ENCODE peak calls at places on chromosomes 1 and 21, in seven cellular contexts. H is mesendoderm, P is H9, Y is neuronal stem cell, O is IMR-90, W is H1, T is trophoblast cell. S is an unnamed sample.

GRCh38 chr1:22177354-22178003 is 34.6 kb upstream of the WNT4 start:
- DNase-seq in Y (no peak), O (no peak), H (no peak), W (no peak), P (no peak), T (no peak), S (no peak)

GRCh38 chr1:226059709-226060108 is 2.8 kb upstream of the H3-3A start:
- DNase-seq in W (no peak), Y (no peak), P (no peak), H (no peak), T (no peak), O (no peak), S (no peak)

GRCh38 chr1:36384542-36385409 is 948 bp downstream of the STK40 start:
- DNase-seq in P (peak), Y (no peak), T (peak), O (no peak), W (no peak), H (peak), S (peak)

GRCh38 chr21:37073417-37074194 is 552 bp downstream of the TTC3 start:
- DNase-seq in T (no peak), O (peak), W (no peak), P (no peak), Y (no peak), H (no peak), S (peak)

GRCh38 chr1:65605621-65606020 is 185.2 kb downstream of the LEPR start:
- DNase-seq in H (no peak), P (no peak), O (peak), W (no peak), T (no peak), Y (no peak), S (peak)

GRCh38 chr1:147840909-147841308 is 61.7 kb upstream of the GJA8 start:
- DNase-seq in H (peak), Y (no peak), T (peak), W (no peak), P (peak), O (peak), S (no peak)

GRCh38 chr1:233094691-233095090 is 144.3 kb downstream of the NTPCR start:
- DNase-seq in T (no peak), H (no peak), P (no peak), Y (no peak), W (no peak), O (no peak), S (no peak)

GRCh38 chr1:25711555-25712298 is 88.3 kb upstream of the SELENON start:
- DNase-seq in W (no peak), T (no peak), O (peak), P (no peak), Y (no peak), H (no peak), S (peak)

GRCh38 chr1:230541306-230541705 is 101.0 kb upstream of the COG2 start:
- DNase-seq in Y (no peak), P (no peak), H (no peak), W (no peak), T (no peak), O (no peak), S (no peak)
- H4K8ac ChIP-seq in Y (no peak), P (no peak), H (no peak), W (no peak), T (no peak), O (no peak), S (no peak)

DNA sequence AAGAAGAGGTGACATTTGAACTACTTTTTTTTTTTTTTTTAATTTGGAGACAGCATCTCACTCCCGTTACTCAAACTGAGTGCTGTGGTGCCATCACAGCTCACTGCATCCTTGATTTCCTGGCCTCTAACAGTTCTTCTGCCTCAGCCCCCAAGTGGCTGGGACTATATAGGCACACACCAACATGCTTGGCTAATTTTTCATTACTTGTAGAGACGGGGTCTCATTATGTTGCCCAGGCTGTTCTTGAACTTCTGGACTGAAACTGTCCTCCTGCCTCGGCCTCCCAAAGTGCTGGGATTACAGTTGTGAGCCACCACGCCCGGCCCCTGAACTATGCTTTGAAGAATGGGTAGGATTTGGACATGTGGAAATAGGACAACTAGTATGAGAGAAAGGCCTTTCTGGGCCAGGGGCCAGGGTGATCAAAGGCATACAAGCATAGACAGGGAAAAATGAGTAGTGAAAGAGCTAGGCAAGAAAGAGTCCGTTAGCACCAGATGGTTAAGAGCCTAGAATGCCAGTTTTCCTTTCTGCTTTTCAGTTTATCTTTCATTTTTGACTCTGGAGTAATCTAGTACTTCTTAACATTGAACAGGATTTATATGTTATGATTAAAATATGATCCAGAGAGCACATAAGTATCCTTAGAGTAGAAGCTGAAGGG is 6.3 kb downstream of the RABGAP1L start:
- DNase-seq in T (peak), W (no peak), P (no peak), Y (no peak), O (no peak), H (peak), S (no peak)
- H3K4ac ChIP-seq in T (no peak), W (no peak), P (no peak), Y (no peak), O (no peak), H (no peak), S (no peak)

GRCh38 chr1:100622966-100623762 is 85.2 kb downstream of the GPR88 start:
- DNase-seq in W (no peak), T (peak), Y (no peak), O (peak), P (no peak), H (no peak), S (peak)
- H3K23ac ChIP-seq in W (no peak), T (no peak), Y (no peak), O (peak), P (no peak), H (no peak), S (no peak)

GRCh38 chr1:242718967-242719366 is 194.5 kb upstream of the PLD5 start:
- DNase-seq in H (peak), Y (no peak), W (no peak), O (no peak), P (peak), T (no peak), S (no peak)
- H4K8ac ChIP-seq in H (no peak), Y (no peak), W (no peak), O (no peak), P (no peak), T (no peak), S (no peak)

GRCh38 chr1:156693858-156694562 is 11.4 kb downstream of the CRABP2 start:
- DNase-seq in Y (no peak), H (peak), P (peak), O (no peak), T (no peak), W (no peak), S (no peak)

GRCh38 chr1:156692409-156692957 is 12.9 kb downstream of the CRABP2 start:
- DNase-seq in W (no peak), P (no peak), T (no peak), O (no peak), H (no peak), Y (no peak), S (no peak)

GRCh38 chr1:156692958-156693857 is 12.2 kb downstream of the CRABP2 start:
- DNase-seq in Y (peak), W (peak), T (no peak), P (peak), H (peak), O (no peak), S (no peak)

GRCh38 chr1:156696755-156697154 is 8.6 kb downstream of the CRABP2 start:
- DNase-seq in W (no peak), P (no peak), O (no peak), T (no peak), H (no peak), Y (no peak), S (no peak)

GRCh38 chr1:156694563-156694962 is 10.8 kb downstream of the CRABP2 start:
- DNase-seq in W (no peak), P (no peak), O (no peak), Y (no peak), T (no peak), H (no peak), S (no peak)
- H3K4ac ChIP-seq in W (peak), P (no peak), O (no peak), Y (no peak), T (peak), H (no peak), S (no peak)

DNA sequence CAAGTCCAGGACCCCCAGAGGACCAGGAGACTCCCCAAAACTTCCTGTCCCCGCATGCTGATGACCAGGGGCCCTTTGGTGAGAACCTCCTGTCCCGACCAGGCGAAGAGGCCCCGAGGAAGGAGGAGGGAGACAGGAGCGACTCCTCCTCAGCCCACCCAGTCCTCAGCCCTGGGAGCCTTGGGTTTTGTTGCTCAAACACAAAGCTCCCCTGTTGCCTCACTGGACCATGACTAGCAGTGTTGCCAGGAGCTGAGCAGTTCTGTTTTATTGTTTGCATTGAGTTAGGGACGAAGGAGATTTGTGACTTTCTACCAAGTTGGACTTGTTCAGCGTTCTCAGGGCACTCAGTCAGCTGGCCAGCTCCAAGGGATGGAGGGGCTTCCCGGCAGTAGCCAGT is 10.0 kb downstream of the UMODL1 start:
- DNase-seq in P (no peak), O (no peak), H (no peak), Y (no peak), W (no peak), T (peak), S (peak)
- H3K23ac ChIP-seq in P (no peak), O (no peak), H (no peak), Y (no peak), W (no peak), T (no peak), S (no peak)

GRCh38 chr1:162876751-162877150 is 15.8 kb upstream of the CCDC190 start:
- DNase-seq in Y (no peak), W (no peak), H (peak), T (no peak), O (no peak), P (no peak), S (no peak)

GRCh38 chr1:162873671-162874666 is 13.0 kb upstream of the CCDC190 start:
- DNase-seq in P (no peak), W (no peak), H (no peak), O (peak), T (no peak), Y (no peak), S (no peak)

GRCh38 chr1:162877412-162877811 is 16.4 kb upstream of the CCDC190 start:
- DNase-seq in O (no peak), Y (no peak), T (no peak), P (no peak), H (no peak), W (no peak), S (no peak)

GRCh38 chr1:162881590-162881989 is 20.6 kb upstream of the CCDC190 start:
- DNase-seq in T (no peak), O (no peak), W (no peak), H (no peak), P (no peak), Y (no peak), S (no peak)

GRCh38 chr1:162878000-162878596 is 17.1 kb upstream of the CCDC190 start:
- DNase-seq in O (peak), T (peak), H (peak), P (peak), W (peak), Y (peak), S (peak)
- H4K8ac ChIP-seq in O (no peak), T (no peak), H (no peak), P (no peak), W (no peak), Y (no peak), S (no peak)